ENCODE peak calls at places on chromosomes 2 and 18, in five cellular contexts. K is T-helper 9 cell, V is HEK293T, A is T-helper 17 cell, L is left cardiac atrium. C is an unnamed sample.

GRCh38 chr18:57909620-57910019 is 106.5 kb upstream of the ATP8B1 start:
- DNase-seq in L (peak; percentile 50), K (no peak), A (no peak), V (no peak), C (no peak)

GRCh38 chr2:152189622-152190495 is 14.3 kb upstream of the STAM2 start:
- DNase-seq in A (no peak), L (peak; percentile 39), K (no peak), V (peak; percentile 48), C (no peak)

GRCh38 chr2:96325884-96326255 is 753 bp downstream of the ITPRIPL1 start:
- DNase-seq in K (peak; percentile 38), A (no peak), V (no peak), L (no peak), C (peak; percentile 62)

GRCh38 chr18:9839806-9840205 is 46.0 kb upstream of the TXNDC2 start:
- DNase-seq in K (no peak), A (no peak), L (no peak), V (no peak), C (no peak)

GRCh38 chr2:42949125-42949524 is 156.7 kb upstream of the HAAO start:
- DNase-seq in L (no peak), K (no peak), V (no peak), A (no peak), C (no peak)

GRCh38 chr2:113148606-113149552 is 21.5 kb downstream of the IL1RN start:
- DNase-seq in K (no peak), A (no peak), L (no peak), V (no peak), C (no peak)

GRCh38 chr2:12534646-12535263 is 182.0 kb upstream of the TRIB2 start:
- DNase-seq in A (no peak), V (no peak), L (peak; percentile 28), K (no peak), C (no peak)

GRCh38 chr2:35933031-35933430 is 422.5 kb upstream of the CRIM1 start:
- DNase-seq in K (no peak), L (no peak), A (no peak), V (no peak), C (no peak)

GRCh38 chr2:45826889-45827635 is 175.6 kb downstream of the PRKCE start:
- DNase-seq in K (no peak), A (no peak), V (no peak), L (peak; percentile 76), C (no peak)

GRCh38 chr2:177606636-177607035 is 214.1 kb downstream of the AGPS start:
- DNase-seq in K (no peak), L (no peak), A (no peak), V (peak; percentile 41), C (no peak)

GRCh38 chr2:143802242-143802641 is 673.0 kb downstream of the ARHGAP15 start:
- DNase-seq in K (no peak), V (no peak), L (no peak), A (no peak), C (no peak)

GRCh38 chr2:598043-598802 is 79.0 kb downstream of the TMEM18 start:
- DNase-seq in V (no peak), A (no peak), L (no peak), K (no peak), C (no peak)

GRCh38 chr18:79720359-79720733 is 40.7 kb downstream of the CTDP1 start:
- DNase-seq in A (no peak), K (no peak), V (no peak), L (no peak), C (no peak)

GRCh38 chr2:138034536-138034935 is 70.3 kb downstream of the HNMT start:
- DNase-seq in V (no peak), A (no peak), K (no peak), L (no peak), C (no peak)

GRCh38 chr2:217616936-217617335 is 385.9 kb downstream of the TNS1 start:
- DNase-seq in K (no peak), L (no peak), V (no peak), A (no peak), C (no peak)

GRCh38 chr2:241850544-241851324 is 8.0 kb downstream of the PDCD1 start:
- DNase-seq in L (peak; percentile 12), V (no peak), A (no peak), K (no peak), C (no peak)

GRCh38 chr18:23828426-23828825 is 139.2 kb downstream of the LAMA3 start:
- DNase-seq in A (no peak), V (no peak), L (no peak), K (peak; percentile 21), C (peak; percentile 52)

GRCh38 chr2:221570321-221571107 is 1.6 kb downstream of the EPHA4 start:
- DNase-seq in K (peak; percentile 8), A (no peak), V (peak; percentile 21), L (peak; percentile 26), C (no peak)

GRCh38 chr2:24832526-24832925 is 39.3 kb downstream of the CENPO start:
- DNase-seq in K (no peak), L (no peak), A (no peak), V (no peak), C (no peak)

GRCh38 chr2:120976501-120977307 is 241.0 kb downstream of the GLI2 start:
- DNase-seq in L (no peak), K (no peak), A (no peak), V (no peak), C (no peak)

GRCh38 chr2:142872900-142873724 is 4.4 kb upstream of the KYNU start:
- DNase-seq in K (no peak), A (no peak), L (no peak), V (no peak), C (no peak)